ENCODE peak calls at places on chromosomes 6 and 20, in four cellular contexts. O is DND-41; A is CD4-positive, alpha-beta memory T cell; X is body of pancreas. G is an unnamed sample.

GRCh38 chr6:85344996-85345395 is 104.9 kb upstream of the NT5E start:
- DNase-seq in O (no peak), A (no peak), X (no peak), G (no peak)

GRCh38 chr20:16714242-16714641 is 15.6 kb upstream of the SNRPB2 start:
- DNase-seq in O (no peak), A (no peak), X (no peak), G (no peak)

GRCh38 chr6:23456396-23456795 is 669.6 kb upstream of the NRSN1 start:
- DNase-seq in O (no peak), A (no peak), X (no peak), G (no peak)

GRCh38 chr20:35607003-35607735 is 8.5 kb upstream of the SPAG4 start:
- DNase-seq in O (no peak), A (no peak), X (no peak), G (no peak)

GRCh38 chr6:45737331-45738056 is 278.2 kb downstream of the CLIC5 start:
- DNase-seq in O (no peak), A (no peak), X (no peak), G (no peak)

GRCh38 chr20:47348539-47349142 is 7.9 kb downstream of the ZMYND8 start:
- DNase-seq in O (no peak), A (no peak), X (no peak), G (no peak)

GRCh38 chr6:22570185-22570551 is 802 bp downstream of the HDGFL1 start:
- DNase-seq in O (no peak), A (no peak), X (no peak), G (no peak)

GRCh38 chr20:63979549-63980316 is at the start of gene SAMD10:
- DNase-seq in O (peak; percentile 94), A (peak; percentile 58), X (peak; percentile 65), G (peak; percentile 44)

GRCh38 chr20:33237989-33238388 is 2.2 kb downstream of the BPIFA1 start:
- DNase-seq in O (no peak), A (no peak), X (no peak), G (no peak)

GRCh38 chr6:151288711-151289398 is 49.1 kb downstream of the AKAP12 start:
- DNase-seq in O (no peak), A (no peak), X (no peak), G (no peak)

GRCh38 chr6:36829919-36830544 is 9.2 kb downstream of the CPNE5 start:
- DNase-seq in O (no peak), A (no peak), X (peak; percentile 95), G (peak; percentile 99)

GRCh38 chr20:48360338-48360698 is 467.5 kb downstream of the PREX1 start:
- DNase-seq in O (no peak), A (no peak), X (no peak), G (no peak)

GRCh38 chr6:111573892-111574800 is 31.5 kb downstream of the TRAF3IP2 start:
- DNase-seq in O (no peak), A (no peak), X (no peak), G (no peak)

GRCh38 chr6:112931835-112932234 is 584.7 kb downstream of the RFPL4B start:
- DNase-seq in O (no peak), A (no peak), X (no peak), G (no peak)

GRCh38 chr6:111712398-111712797 is 106.7 kb upstream of the TRAF3IP2 start:
- DNase-seq in O (no peak), A (no peak), X (no peak), G (peak; percentile 21)

GRCh38 chr20:49894073-49894470 is 21.3 kb downstream of the SPATA2 start:
- DNase-seq in O (no peak), A (no peak), X (no peak), G (no peak)

GRCh38 chr6:77172578-77172977 is 290.7 kb downstream of the HTR1B start:
- DNase-seq in O (no peak), A (no peak), X (no peak), G (no peak)

GRCh38 chr6:17589402-17590116 is 10.5 kb upstream of the FAM8A1 start:
- DNase-seq in O (peak; percentile 29), A (peak; percentile 16), X (no peak), G (peak; percentile 83)

GRCh38 chr20:35117148-35117547 is 24.5 kb upstream of the TRPC4AP start:
- DNase-seq in O (no peak), A (no peak), X (no peak), G (no peak)

GRCh38 chr6:152176219-152176745 is 368.8 kb downstream of the ESR1 start:
- DNase-seq in O (no peak), A (no peak), X (no peak), G (peak; percentile 19)

GRCh38 chr6:161835426-161836029 is 561.7 kb upstream of the AGPAT4 start:
- DNase-seq in O (no peak), A (no peak), X (no peak), G (no peak)

GRCh38 chr20:14142171-14142570 is 146.9 kb downstream of the MACROD2 start:
- DNase-seq in O (peak; percentile 13), A (no peak), X (peak; percentile 63), G (peak; percentile 38)

GRCh38 chr20:46137816-46138215 is 19.7 kb downstream of the CD40 start:
- DNase-seq in O (no peak), A (no peak), X (no peak), G (no peak)

GRCh38 chr6:14417377-14417776 is 299.8 kb downstream of the CD83 start:
- DNase-seq in O (no peak), A (no peak), X (no peak), G (peak; percentile 67)

GRCh38 chr20:13356087-13356486 is 135.0 kb downstream of the ISM1 start:
- DNase-seq in O (no peak), A (no peak), X (no peak), G (no peak)

GRCh38 chr6:112466378-112467151 is 119.4 kb downstream of the RFPL4B start:
- DNase-seq in O (no peak), A (no peak), X (no peak), G (no peak)

GRCh38 chr20:21511850-21512633 is 1.8 kb downstream of the NKX2-2 start:
- DNase-seq in O (no peak), A (no peak), X (no peak), G (no peak)
- H3K9me3 ChIP-seq in O (no peaks in the 10 kb centered on the region), A (no peaks in the 10 kb centered on the region), X (no peaks in the 10 kb centered on the region), G (no peaks in the 10 kb centered on the region)

DNA sequence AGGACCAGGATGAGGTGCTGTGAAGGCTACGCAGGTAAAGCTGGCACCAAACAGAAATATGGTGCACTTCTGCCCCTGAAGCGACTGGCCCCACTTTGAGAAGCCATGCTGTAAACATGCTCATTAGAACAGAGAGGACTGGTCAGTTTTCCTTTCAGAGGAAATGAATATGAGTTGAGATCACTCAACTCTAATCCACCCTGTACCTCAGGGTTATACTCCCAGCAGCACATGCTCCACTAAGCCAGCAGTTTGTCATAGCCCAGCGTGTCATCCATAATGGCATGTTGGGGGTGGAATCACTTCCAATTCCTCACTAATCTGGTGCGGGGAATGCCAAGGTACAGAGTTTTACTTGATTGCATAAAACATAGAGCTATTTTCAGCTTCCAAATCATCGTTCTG is 98.1 kb downstream of the HIVEP2 start:
- DNase-seq in O (no peak), A (no peak), X (no peak), G (no peak)
- H3K27ac ChIP-seq in O (no peak overlapping the region), A (peak overlapping the region; percentile 83), X (peak overlapping the region; percentile 65), G (peak overlapping the region; percentile 35)

GRCh38 chr20:60976913-60977312 is 275.1 kb upstream of the CDH4 start:
- DNase-seq in O (no peak), A (no peak), X (no peak), G (no peak)
- H3K9me3 ChIP-seq in O (peaks cover 4% of the 10 kb centered on the region), A (no peaks in the 10 kb centered on the region), X (no peaks in the 10 kb centered on the region), G (no peaks in the 10 kb centered on the region)

GRCh38 chr6:100633096-100633766 is 168.5 kb upstream of the SIM1 start:
- DNase-seq in O (no peak), A (no peak), X (no peak), G (peak; percentile 2)
- H3K27ac ChIP-seq in O (no peak overlapping the region), A (no peak overlapping the region), X (no peak overlapping the region), G (no peak overlapping the region)

GRCh38 chr6:167497387-167498056 is 172.6 kb downstream of the TTLL2 start:
- DNase-seq in O (no peak), A (no peak), X (no peak), G (no peak)
- H3K9me3 ChIP-seq in O (peaks cover 6% of the 10 kb centered on the region), A (no peaks in the 10 kb centered on the region), X (no peaks in the 10 kb centered on the region), G (no peaks in the 10 kb centered on the region)

GRCh38 chr6:551405-551804 is 105.5 kb downstream of the HUS1B start:
- DNase-seq in O (no peak), A (no peak), X (no peak), G (no peak)

GRCh38 chr6:549901-550300 is 107.0 kb downstream of the HUS1B start:
- DNase-seq in O (no peak), A (no peak), X (no peak), G (no peak)

GRCh38 chr6:551829-552350 is 105.0 kb downstream of the HUS1B start:
- DNase-seq in O (no peak), A (no peak), X (no peak), G (no peak)

GRCh38 chr6:548091-548490 is 108.8 kb downstream of the HUS1B start:
- DNase-seq in O (no peak), A (no peak), X (no peak), G (no peak)

DNA sequence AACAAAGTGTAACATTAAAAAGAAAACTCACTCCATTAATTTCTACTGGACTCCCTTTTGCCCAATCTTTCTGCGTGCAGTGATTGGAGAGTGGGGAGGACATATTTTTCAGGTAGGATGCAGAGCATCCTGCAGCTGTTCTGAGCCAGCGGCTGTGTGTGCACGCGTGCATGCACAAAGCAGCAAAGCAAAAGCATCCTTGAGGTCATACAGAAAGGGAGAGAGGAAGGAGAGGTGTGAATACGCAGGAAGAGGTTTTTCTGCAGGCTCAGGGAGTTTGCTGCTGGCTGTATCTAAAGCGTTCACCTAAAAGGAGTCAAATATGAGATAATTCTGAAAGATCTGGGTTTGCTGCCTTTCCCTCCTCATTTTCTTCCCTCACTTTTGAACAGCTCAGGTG is 108.4 kb downstream of the HUS1B start:
- DNase-seq in O (no peak), A (peak; percentile 11), X (no peak), G (no peak)
- H3K27ac ChIP-seq in O (no peak overlapping the region), A (no peak overlapping the region), X (no peak overlapping the region), G (no peak overlapping the region)

GRCh38 chr20:55582498-55582897 is 422.8 kb downstream of the CBLN4 start:
- DNase-seq in O (no peak), A (no peak), X (no peak), G (no peak)

GRCh38 chr20:55583036-55583435 is 422.3 kb downstream of the CBLN4 start:
- DNase-seq in O (no peak), A (no peak), X (no peak), G (no peak)

GRCh38 chr20:55584307-55584706 is 421.0 kb downstream of the CBLN4 start:
- DNase-seq in O (no peak), A (no peak), X (no peak), G (no peak)

GRCh38 chr20:55586626-55587025 is 418.7 kb downstream of the CBLN4 start:
- DNase-seq in O (no peak), A (no peak), X (no peak), G (no peak)

GRCh38 chr20:55584964-55585363 is 420.4 kb downstream of the CBLN4 start:
- DNase-seq in O (no peak), A (no peak), X (no peak), G (no peak)
- H3K9me3 ChIP-seq in O (no peaks in the 10 kb centered on the region), A (no peaks in the 10 kb centered on the region), X (no peaks in the 10 kb centered on the region), G (no peaks in the 10 kb centered on the region)

GRCh38 chr6:157760589-157761330 is 62.3 kb upstream of the SNX9 start:
- DNase-seq in O (no peak), A (no peak), X (no peak), G (no peak)
- H3K27ac ChIP-seq in O (no peak overlapping the region), A (no peak overlapping the region), X (no peak overlapping the region), G (peak overlapping the region; percentile 81)